ENCODE peak calls at places on chromosomes 1 and 21, in five cellular contexts. U is NK-92 treated with Interleukin-12 subunit alpha and Interleukin-12 subunit beta, amount 100 ng/mL, for 24 hours; B is globus pallidus; L is T-helper 22 cell; H is fibroblast of lung. S is an unnamed sample.

GRCh38 chr1:24735156-24735618 is 10.1 kb upstream of the CLIC4 start:
- DNase-seq in U (no peak), B (no peak), H (no peak), L (no peak), S (no peak)

GRCh38 chr1:11738096-11738495 is 2.2 kb downstream of the AGTRAP start:
- DNase-seq in L (no peak), U (no peak), H (no peak), B (no peak), S (no peak)

GRCh38 chr1:164760585-164760968 is 201.6 kb downstream of the PBX1 start:
- DNase-seq in H (no peak), L (no peak), B (no peak), U (no peak), S (no peak)

GRCh38 chr1:246607466-246607865 is 41.2 kb downstream of the CNST start:
- DNase-seq in U (no peak), H (no peak), L (no peak), B (no peak), S (no peak)

GRCh38 chr21:39664586-39664985 is 51.8 kb downstream of the B3GALT5 start:
- DNase-seq in B (no peak), L (no peak), H (no peak), U (no peak), S (no peak)

GRCh38 chr1:116765962-116766361 is 11.7 kb downstream of the CD2 start:
- DNase-seq in H (no peak), L (no peak), U (no peak), B (no peak), S (no peak)

GRCh38 chr1:157470276-157470675 is 82.0 kb downstream of the FCRL5 start:
- DNase-seq in H (no peak), L (no peak), U (no peak), B (no peak), S (no peak)

GRCh38 chr1:196034080-196034706 is 574.0 kb downstream of the KCNT2 start:
- DNase-seq in B (no peak), U (no peak), H (peak), L (no peak), S (no peak)

GRCh38 chr1:68624233-68624632 is 127.4 kb upstream of the DEPDC1 start:
- DNase-seq in B (no peak), H (peak), L (no peak), U (no peak), S (no peak)

GRCh38 chr21:32414579-32415358 is 2.3 kb downstream of the EVA1C start:
- DNase-seq in H (peak), L (no peak), B (peak), U (no peak), S (peak)

GRCh38 chr1:5648410-5649165 is 343.6 kb downstream of the NPHP4 start:
- DNase-seq in H (no peak), U (no peak), B (no peak), L (no peak), S (no peak)

GRCh38 chr21:44671911-44672310 is 5.2 kb upstream of the KRTAP12-2 start:
- DNase-seq in L (no peak), H (no peak), B (no peak), U (no peak), S (no peak)

GRCh38 chr1:46526689-46527291 is 24.7 kb downstream of the KNCN start:
- DNase-seq in U (no peak), B (no peak), L (no peak), H (no peak), S (no peak)

GRCh38 chr1:169894424-169895145 is 889 bp upstream of the SCYL3 start:
- DNase-seq in U (no peak), L (no peak), B (no peak), H (no peak), S (peak)

GRCh38 chr21:46622226-46622625 is 13.2 kb upstream of the PRMT2 start:
- DNase-seq in H (no peak), B (peak), U (no peak), L (no peak), S (peak)

GRCh38 chr1:216892581-216892980 is 169.4 kb upstream of the ESRRG start:
- DNase-seq in U (no peak), H (no peak), L (no peak), B (no peak), S (no peak)

GRCh38 chr1:85322655-85323054 is 46.2 kb upstream of the BCL10 start:
- DNase-seq in H (no peak), B (no peak), U (no peak), L (no peak), S (no peak)

GRCh38 chr1:222182641-222183040 is 365.3 kb downstream of the HHIPL2 start:
- DNase-seq in L (no peak), B (no peak), H (peak), U (no peak), S (no peak)

GRCh38 chr1:1420654-1421134 is 382 bp downstream of the ANKRD65 start:
- DNase-seq in U (no peak), B (no peak), L (no peak), H (no peak), S (no peak)

GRCh38 chr1:246404078-246404477 is 103.0 kb downstream of the SMYD3 start:
- DNase-seq in B (no peak), U (no peak), H (no peak), L (no peak), S (no peak)

GRCh38 chr1:63663301-63663700 is 70.1 kb downstream of the PGM1 start:
- DNase-seq in U (no peak), B (no peak), L (no peak), H (peak), S (no peak)

GRCh38 chr1:99869304-99869703 is 19.1 kb downstream of the AGL start:
- DNase-seq in H (peak), L (no peak), U (no peak), B (no peak), S (no peak)

GRCh38 chr1:248804771-248805681 is 20.7 kb downstream of the SH3BP5L start:
- DNase-seq in U (no peak), L (no peak), H (no peak), B (peak), S (no peak)

GRCh38 chr1:201562257-201562656 is 23.3 kb downstream of the NAV1 start:
- DNase-seq in B (no peak), H (peak), U (no peak), L (no peak), S (no peak)

GRCh38 chr1:110237406-110238152 is 27.5 kb downstream of the KCNC4 start:
- DNase-seq in L (no peak), U (no peak), B (no peak), H (no peak), S (no peak)

GRCh38 chr1:156505679-156506298 is 5.2 kb upstream of the MEF2D start:
- DNase-seq in U (no peak), L (no peak), B (no peak), H (no peak), S (no peak)

GRCh38 chr1:17653728-17654351 is 101.3 kb upstream of the ACTL8 start:
- DNase-seq in H (peak), B (no peak), U (peak), L (no peak), S (peak)

GRCh38 chr21:32545948-32546441 is 39.3 kb downstream of the TCP10L start:
- DNase-seq in B (no peak), L (no peak), H (no peak), U (no peak), S (no peak)

GRCh38 chr1:62800825-62801306 is 16.9 kb downstream of the ATG4C start:
- DNase-seq in U (no peak), H (peak), B (peak), L (no peak), S (peak)

GRCh38 chr1:112956503-112957132 is 622 bp upstream of the SLC16A1 start:
- DNase-seq in H (no peak), U (peak), B (no peak), L (peak), S (peak)

GRCh38 chr1:186983327-186983726 is 154.6 kb downstream of the PLA2G4A start:
- DNase-seq in B (no peak), H (peak), L (no peak), U (peak), S (no peak)

GRCh38 chr1:162072770-162073169 is 3.3 kb downstream of the NOS1AP start:
- DNase-seq in U (no peak), L (no peak), B (no peak), H (no peak), S (peak)

GRCh38 chr1:64884261-64885040 is 81.9 kb downstream of the JAK1 start:
- DNase-seq in B (no peak), L (no peak), H (no peak), U (no peak), S (no peak)

GRCh38 chr1:36576118-36576517 is 93.4 kb upstream of the CSF3R start:
- DNase-seq in U (peak), B (peak), L (peak), H (peak), S (peak)

GRCh38 chr1:62962794-62963776 is 179.2 kb downstream of the ATG4C start:
- DNase-seq in L (no peak), B (peak), H (peak), U (peak), S (no peak)

GRCh38 chr1:211653329-211653728 is 22.1 kb downstream of the NEK2 start:
- DNase-seq in U (no peak), H (no peak), L (no peak), B (no peak), S (no peak)

GRCh38 chr1:199857516-199857915 is 170.0 kb upstream of the NR5A2 start:
- DNase-seq in B (no peak), U (no peak), L (no peak), H (no peak), S (no peak)

GRCh38 chr21:33881689-33882440 is 33.7 kb downstream of the ATP5PO start:
- DNase-seq in L (no peak), H (no peak), U (no peak), B (no peak), S (no peak)

GRCh38 chr1:63362073-63362472 is 5.4 kb upstream of the ALG6 start:
- DNase-seq in H (no peak), L (no peak), B (no peak), U (no peak), S (no peak)

S was measured in midbrain.